ENCODE peak calls at places on chromosome 1, in nine cellular contexts. D is GM10248, M is LoVo, U is DMS153, C is hippocampal formation, A is transverse colon, I is ovary, N is A549, T is fibroblast of mammary gland. Y is an unnamed sample.
A peak's percentile ranks its signal among the peaks of the same experiment; 100 is the strongest.

GRCh38 chr1:20069932-20070331 is at the start of gene PLA2G5:
- DNase-seq in D (no peak), M (no peak), U (no peak), C (no peak), A (peak; percentile 22), I (peak; percentile 82), N (no peak), T (peak; percentile 43), Y (no peak)

GRCh38 chr1:168348146-168348709 is 67.6 kb downstream of the TBX19 start:
- DNase-seq in D (no peak), M (peak; percentile 55), U (no peak), C (no peak), A (no peak), I (no peak), N (no peak), T (peak; percentile 24), Y (no peak)

GRCh38 chr1:172724746-172725613 is 66.1 kb downstream of the FASLG start:
- DNase-seq in D (no peak), M (no peak), U (no peak), C (no peak), A (no peak), I (no peak), N (no peak), T (no peak), Y (no peak)

GRCh38 chr1:6162773-6163172 is 17.3 kb downstream of the CHD5 start:
- DNase-seq in D (no peak), M (no peak), U (peak; percentile 63), C (no peak), A (no peak), I (no peak), N (peak; percentile 47), T (no peak), Y (no peak)

GRCh38 chr1:32900371-32900955 is 726 bp downstream of the TMEM54 start:
- DNase-seq in D (no peak), M (no peak), U (no peak), C (no peak), A (no peak), I (no peak), N (no peak), T (no peak), Y (no peak)

GRCh38 chr1:61173118-61173517 is 90.8 kb downstream of the NFIA start:
- DNase-seq in D (no peak), M (no peak), U (no peak), C (no peak), A (no peak), I (no peak), N (no peak), T (peak; percentile 29), Y (no peak)

GRCh38 chr1:151993734-151994496 is at the start of gene S100A10:
- DNase-seq in D (peak; percentile 26), M (peak; percentile 89), U (peak; percentile 51), C (no peak), A (peak; percentile 91), I (peak; percentile 88), N (no peak), T (peak; percentile 72), Y (no peak)

GRCh38 chr1:1218524-1219200 is 4.7 kb upstream of the TNFRSF4 start:
- DNase-seq in D (no peak), M (no peak), U (no peak), C (no peak), A (no peak), I (no peak), N (no peak), T (no peak), Y (no peak)

GRCh38 chr1:46044116-46044515 is 88.3 kb downstream of the PIK3R3 start:
- DNase-seq in D (no peak), M (no peak), U (no peak), C (no peak), A (no peak), I (no peak), N (no peak), T (no peak), Y (no peak)

GRCh38 chr1:156389311-156389710 is 20.3 kb downstream of the RHBG start:
- DNase-seq in D (no peak), M (no peak), U (no peak), C (no peak), A (no peak), I (no peak), N (no peak), T (no peak), Y (no peak)

Y was measured in LNCaP clone FGC.